ENCODE peak calls at places on chromosomes 5 and 9, in ten cellular contexts. T, X, C, L, Z, E, B, I, Y and J are unnamed samples.

GRCh38 chr5:380701-381309 is 59.3 kb downstream of the AHRR start:
- DNase-seq in T (no peak), X (no peak), C (no peak), L (no peak), Z (peak), E (no peak), B (no peak), I (peak), Y (peak), J (no peak)

GRCh38 chr9:18684608-18685317 is 210.8 kb downstream of the ADAMTSL1 start:
- DNase-seq in T (no peak), X (no peak), C (no peak), L (no peak), Z (no peak), E (no peak), B (no peak), I (no peak), Y (no peak), J (no peak)

GRCh38 chr9:98610711-98611110 is 98.0 kb downstream of the GABBR2 start:
- DNase-seq in T (no peak), X (no peak), C (no peak), L (no peak), Z (no peak), E (no peak), B (no peak), I (no peak), Y (peak), J (no peak)

GRCh38 chr9:129626944-129627297 is 958 bp downstream of the NTMT1 start:
- DNase-seq in T (no peak), X (no peak), C (peak), L (no peak), Z (no peak), E (peak), B (no peak), I (peak), Y (peak), J (no peak)

GRCh38 chr9:70983723-70984280 is 137.6 kb downstream of the TRPM3 start:
- DNase-seq in T (no peak), X (no peak), C (no peak), L (no peak), Z (no peak), E (peak), B (no peak), I (no peak), Y (no peak), J (no peak)

GRCh38 chr9:27329292-27329691 is 32.3 kb upstream of the EQTN start:
- DNase-seq in T (no peak), X (no peak), C (no peak), L (no peak), Z (no peak), E (no peak), B (no peak), I (no peak), Y (no peak), J (no peak)

GRCh38 chr5:133794066-133794465 is 174.4 kb downstream of the C5orf15 start:
- DNase-seq in T (no peak), X (no peak), C (no peak), L (no peak), Z (no peak), E (no peak), B (no peak), I (no peak), Y (no peak), J (no peak)

GRCh38 chr5:81751836-81752643 is 1.1 kb upstream of the SSBP2 start:
- DNase-seq in T (no peak), X (no peak), C (peak), L (no peak), Z (no peak), E (peak), B (peak), I (peak), Y (no peak), J (no peak)

GRCh38 chr5:160616712-160617497 is 195.2 kb downstream of the PTTG1 start:
- DNase-seq in T (no peak), X (no peak), C (no peak), L (no peak), Z (no peak), E (no peak), B (no peak), I (no peak), Y (no peak), J (peak)

GRCh38 chr5:1421521-1422341 is 23.5 kb downstream of the SLC6A3 start:
- DNase-seq in T (no peak), X (no peak), C (no peak), L (no peak), Z (no peak), E (no peak), B (no peak), I (no peak), Y (no peak), J (no peak)

GRCh38 chr9:101274971-101275670 is 109.7 kb downstream of the BAAT start:
- DNase-seq in T (no peak), X (no peak), C (no peak), L (no peak), Z (no peak), E (no peak), B (no peak), I (no peak), Y (no peak), J (peak)

GRCh38 chr9:93225417-93225816 is 41.5 kb downstream of the WNK2 start:
- DNase-seq in T (no peak), X (no peak), C (no peak), L (no peak), Z (no peak), E (no peak), B (no peak), I (no peak), Y (no peak), J (no peak)

GRCh38 chr9:97602430-97602829 is 30.7 kb downstream of the TSTD2 start:
- DNase-seq in T (no peak), X (no peak), C (no peak), L (no peak), Z (no peak), E (no peak), B (peak), I (no peak), Y (no peak), J (no peak)

DNA sequence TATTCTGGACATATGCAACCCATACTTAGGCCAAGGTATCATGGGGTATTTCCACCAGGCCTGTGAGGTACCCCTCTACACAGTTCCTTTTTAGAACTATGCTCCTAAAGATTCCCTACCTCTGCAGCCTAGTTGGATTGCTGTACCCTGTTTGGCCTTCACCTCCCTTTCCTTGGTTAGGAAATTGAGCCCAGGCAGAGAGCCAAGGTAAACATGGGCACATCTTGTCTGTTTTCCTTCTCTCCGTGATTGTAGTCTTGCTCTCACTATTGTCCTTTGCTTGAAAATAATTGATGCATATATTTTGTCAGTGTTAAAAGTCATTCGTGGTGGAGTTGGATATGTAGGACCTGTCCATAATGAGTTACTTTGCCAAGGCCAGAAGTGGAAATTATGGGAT is 26.7 kb downstream of the BDP1 start:
- DNase-seq in T (peak), X (no peak), C (peak), L (no peak), Z (no peak), E (peak), B (peak), I (peak), Y (peak), J (no peak)
- H3K4me3 ChIP-seq in T (no peak), X (no peak), C (no peak), L (no peak), Z (no peak), E (no peak), B (no peak), I (no peak), Y (no peak), J (no peak)

DNA sequence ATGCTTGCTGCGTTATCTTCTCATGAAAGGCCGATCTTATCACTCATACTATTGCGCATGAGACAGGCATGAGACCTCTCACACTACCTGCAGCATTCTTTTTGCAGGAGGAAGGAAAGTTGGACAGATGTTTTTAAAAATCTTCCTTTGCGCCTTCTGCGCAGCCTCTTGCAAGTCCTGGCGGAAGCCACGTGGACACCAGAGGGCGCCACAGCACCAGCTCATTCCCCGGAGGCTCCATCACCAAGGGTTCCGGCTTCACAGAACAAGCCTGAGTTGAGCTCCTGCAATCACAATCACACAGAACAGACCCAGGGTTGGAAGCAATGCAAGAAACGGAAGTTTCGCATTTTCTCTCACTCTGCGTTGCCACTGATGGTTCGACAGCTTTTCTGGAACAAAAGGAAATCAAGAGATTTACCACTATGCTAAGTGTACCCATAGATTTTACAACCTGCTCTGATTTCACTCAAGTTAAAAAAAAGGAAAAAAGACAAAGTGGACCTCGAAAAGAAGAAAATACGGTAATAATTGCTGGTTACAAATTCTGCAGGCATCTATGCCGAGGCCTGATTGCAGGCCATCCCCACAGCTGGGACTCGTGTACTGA is 304.8 kb upstream of the MSX2 start:
- DNase-seq in T (peak), X (peak), C (peak), L (peak), Z (peak), E (peak), B (peak), I (peak), Y (peak), J (peak)
- H3K4me3 ChIP-seq in T (no peak), X (peak), C (peak), L (no peak), Z (no peak), E (peak), B (no peak), I (no peak), Y (peak), J (no peak)

DNA sequence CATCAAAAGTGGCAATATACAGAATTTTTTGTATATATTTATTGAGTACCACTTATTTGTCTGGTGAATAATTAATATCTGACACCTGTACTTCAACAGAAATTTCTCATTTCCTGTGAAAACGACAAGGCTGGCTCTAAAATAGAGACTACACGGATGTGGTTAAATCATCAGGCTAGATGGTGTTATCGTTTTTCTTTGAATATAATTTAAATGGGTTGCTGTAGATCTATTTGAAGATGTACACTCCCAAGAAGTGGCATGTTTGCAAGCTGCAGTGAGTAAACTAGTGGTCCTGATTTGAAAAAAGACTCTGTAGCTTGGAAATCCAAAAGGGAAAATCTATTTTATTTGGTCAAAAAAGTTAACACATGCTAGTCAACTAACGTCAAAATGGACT is 13.9 kb downstream of the ST8SIA4 start:
- DNase-seq in T (no peak), X (no peak), C (no peak), L (no peak), Z (no peak), E (no peak), B (no peak), I (no peak), Y (no peak), J (peak)
- H3K4me3 ChIP-seq in T (no peak), X (no peak), C (no peak), L (peak), Z (no peak), E (no peak), B (no peak), I (no peak), Y (no peak), J (peak)

DNA sequence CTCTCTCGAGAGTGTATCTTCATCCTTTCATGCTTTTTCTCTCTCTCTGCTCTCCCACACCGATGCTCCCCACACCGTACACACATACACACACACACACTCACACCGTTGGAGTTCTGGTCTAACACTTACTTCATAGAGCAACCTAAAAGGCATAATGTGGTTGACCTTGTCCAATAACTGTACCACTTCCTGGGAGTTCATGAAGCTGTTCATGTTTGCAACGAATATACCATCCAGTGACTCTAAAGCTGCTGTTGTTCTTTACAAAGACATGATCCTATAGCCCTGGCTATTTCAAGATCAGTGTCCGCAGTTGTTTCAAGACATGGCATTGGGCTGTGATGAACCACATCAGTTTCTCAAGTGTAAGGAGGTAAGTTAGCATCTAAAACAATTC is 10.0 kb downstream of the MEF2C start:
- DNase-seq in T (no peak), X (no peak), C (no peak), L (no peak), Z (no peak), E (no peak), B (no peak), I (no peak), Y (no peak), J (no peak)
- H3K4me3 ChIP-seq in T (no peak), X (no peak), C (no peak), L (no peak), Z (no peak), E (no peak), B (no peak), I (no peak), Y (no peak), J (no peak)

DNA sequence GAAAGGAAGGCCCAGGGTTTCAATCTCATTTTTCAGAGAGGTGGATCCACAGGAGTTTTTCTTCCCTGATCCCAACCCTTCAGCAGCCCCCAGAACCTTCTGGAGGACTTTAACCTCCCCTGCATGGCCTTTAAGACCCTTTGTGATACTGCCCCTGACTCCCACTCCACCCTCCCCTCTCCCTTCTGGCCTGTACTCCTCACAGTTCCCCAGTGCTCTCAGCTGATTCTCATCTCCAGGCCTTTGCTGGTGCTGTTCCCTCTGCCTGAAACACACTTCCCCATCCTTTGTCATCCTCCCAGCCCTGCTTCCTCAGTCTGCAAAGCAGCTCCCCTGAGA is 18.5 kb downstream of the NEURL1B start:
- DNase-seq in T (no peak), X (no peak), C (no peak), L (no peak), Z (no peak), E (no peak), B (no peak), I (no peak), Y (no peak), J (no peak)
- H3K4me3 ChIP-seq in T (peak), X (no peak), C (no peak), L (no peak), Z (no peak), E (no peak), B (no peak), I (no peak), Y (no peak), J (no peak)